ENCODE peak calls at places on chromosomes 16 and 17, in ten cellular contexts. One of them, this sample, is unnamed.

GRCh38 chr17:67575325-67575724 is 142.4 kb upstream of the NOL11 start:
- DNase-seq in NCI-H187 treated with DMSO at 0.1 percent for 48 hours: no peak
- DNase-seq in substantia nigra: no peak
- DNase-seq in DMS79 treated with DMSO at 0.1 percent for 48 hours: peak; percentile 23
- DNase-seq in effector memory CD4-positive, alpha-beta T cell: no peak
- DNase-seq in activated T-helper 1 cell treated with anti-CD3 and anti-CD28 coated beads, Interleukin-2, amount 50 U/mL, for 16 hours: no peak
- DNase-seq in stimulated activated CD8-positive, alpha-beta memory T cell treated with anti-CD3 and anti-CD28 coated beads, Interleukin-7, amount 100 ng/mL, for 24 hours: no peak
- DNase-seq in activated CD4-positive, alpha-beta T cell treated with anti-CD3 and anti-CD28 coated beads, Interleukin-2, amount 50 U/mL, for 48 hours: no peak
- DNase-seq in CD8-positive, alpha-beta T cell: no peak
- DNase-seq in NCI-H82: peak; percentile 89
- DNase-seq in this sample: no peak

GRCh38 chr17:42068979-42069378 is 18.6 kb upstream of the C17orf113 start:
- DNase-seq in NCI-H187 treated with DMSO at 0.1 percent for 48 hours: no peak
- DNase-seq in substantia nigra: no peak
- DNase-seq in DMS79 treated with DMSO at 0.1 percent for 48 hours: no peak
- DNase-seq in effector memory CD4-positive, alpha-beta T cell: no peak
- DNase-seq in activated T-helper 1 cell treated with anti-CD3 and anti-CD28 coated beads, Interleukin-2, amount 50 U/mL, for 16 hours: no peak
- DNase-seq in stimulated activated CD8-positive, alpha-beta memory T cell treated with anti-CD3 and anti-CD28 coated beads, Interleukin-7, amount 100 ng/mL, for 24 hours: no peak
- DNase-seq in activated CD4-positive, alpha-beta T cell treated with anti-CD3 and anti-CD28 coated beads, Interleukin-2, amount 50 U/mL, for 48 hours: no peak
- DNase-seq in CD8-positive, alpha-beta T cell: no peak
- DNase-seq in NCI-H82: no peak
- DNase-seq in this sample: no peak

GRCh38 chr17:44362056-44362355 is 1.6 kb downstream of the FAM171A2 start:
- DNase-seq in NCI-H187 treated with DMSO at 0.1 percent for 48 hours: no peak
- DNase-seq in substantia nigra: no peak
- DNase-seq in DMS79 treated with DMSO at 0.1 percent for 48 hours: peak; percentile 27
- DNase-seq in effector memory CD4-positive, alpha-beta T cell: no peak
- DNase-seq in activated T-helper 1 cell treated with anti-CD3 and anti-CD28 coated beads, Interleukin-2, amount 50 U/mL, for 16 hours: no peak
- DNase-seq in stimulated activated CD8-positive, alpha-beta memory T cell treated with anti-CD3 and anti-CD28 coated beads, Interleukin-7, amount 100 ng/mL, for 24 hours: no peak
- DNase-seq in activated CD4-positive, alpha-beta T cell treated with anti-CD3 and anti-CD28 coated beads, Interleukin-2, amount 50 U/mL, for 48 hours: no peak
- DNase-seq in CD8-positive, alpha-beta T cell: no peak
- DNase-seq in NCI-H82: no peak
- DNase-seq in this sample: no peak

GRCh38 chr16:52496051-52496876 is 50.7 kb downstream of the TOX3 start:
- DNase-seq in NCI-H187 treated with DMSO at 0.1 percent for 48 hours: no peak
- DNase-seq in substantia nigra: no peak
- DNase-seq in DMS79 treated with DMSO at 0.1 percent for 48 hours: peak; percentile 30
- DNase-seq in effector memory CD4-positive, alpha-beta T cell: no peak
- DNase-seq in activated T-helper 1 cell treated with anti-CD3 and anti-CD28 coated beads, Interleukin-2, amount 50 U/mL, for 16 hours: no peak
- DNase-seq in stimulated activated CD8-positive, alpha-beta memory T cell treated with anti-CD3 and anti-CD28 coated beads, Interleukin-7, amount 100 ng/mL, for 24 hours: no peak
- DNase-seq in activated CD4-positive, alpha-beta T cell treated with anti-CD3 and anti-CD28 coated beads, Interleukin-2, amount 50 U/mL, for 48 hours: no peak
- DNase-seq in CD8-positive, alpha-beta T cell: no peak
- DNase-seq in NCI-H82: peak; percentile 2
- DNase-seq in this sample: no peak

GRCh38 chr16:72974142-72974769 is 73.7 kb downstream of the ZFHX3 start:
- DNase-seq in NCI-H187 treated with DMSO at 0.1 percent for 48 hours: no peak
- DNase-seq in substantia nigra: no peak
- DNase-seq in DMS79 treated with DMSO at 0.1 percent for 48 hours: peak; percentile 68
- DNase-seq in effector memory CD4-positive, alpha-beta T cell: no peak
- DNase-seq in activated T-helper 1 cell treated with anti-CD3 and anti-CD28 coated beads, Interleukin-2, amount 50 U/mL, for 16 hours: no peak
- DNase-seq in stimulated activated CD8-positive, alpha-beta memory T cell treated with anti-CD3 and anti-CD28 coated beads, Interleukin-7, amount 100 ng/mL, for 24 hours: no peak
- DNase-seq in activated CD4-positive, alpha-beta T cell treated with anti-CD3 and anti-CD28 coated beads, Interleukin-2, amount 50 U/mL, for 48 hours: no peak
- DNase-seq in CD8-positive, alpha-beta T cell: no peak
- DNase-seq in NCI-H82: no peak
- DNase-seq in this sample: no peak

GRCh38 chr16:12801511-12802042 is 2.1 kb downstream of the CPPED1 start:
- DNase-seq in NCI-H187 treated with DMSO at 0.1 percent for 48 hours: no peak
- DNase-seq in substantia nigra: no peak
- DNase-seq in DMS79 treated with DMSO at 0.1 percent for 48 hours: no peak
- DNase-seq in effector memory CD4-positive, alpha-beta T cell: no peak
- DNase-seq in activated T-helper 1 cell treated with anti-CD3 and anti-CD28 coated beads, Interleukin-2, amount 50 U/mL, for 16 hours: no peak
- DNase-seq in stimulated activated CD8-positive, alpha-beta memory T cell treated with anti-CD3 and anti-CD28 coated beads, Interleukin-7, amount 100 ng/mL, for 24 hours: no peak
- DNase-seq in activated CD4-positive, alpha-beta T cell treated with anti-CD3 and anti-CD28 coated beads, Interleukin-2, amount 50 U/mL, for 48 hours: no peak
- DNase-seq in CD8-positive, alpha-beta T cell: no peak
- DNase-seq in NCI-H82: no peak
- DNase-seq in this sample: peak; percentile 57

GRCh38 chr17:74745548-74746177 is 2.8 kb upstream of the NHERF1 start:
- DNase-seq in NCI-H187 treated with DMSO at 0.1 percent for 48 hours: no peak
- DNase-seq in substantia nigra: no peak
- DNase-seq in DMS79 treated with DMSO at 0.1 percent for 48 hours: no peak
- DNase-seq in effector memory CD4-positive, alpha-beta T cell: no peak
- DNase-seq in activated T-helper 1 cell treated with anti-CD3 and anti-CD28 coated beads, Interleukin-2, amount 50 U/mL, for 16 hours: no peak
- DNase-seq in stimulated activated CD8-positive, alpha-beta memory T cell treated with anti-CD3 and anti-CD28 coated beads, Interleukin-7, amount 100 ng/mL, for 24 hours: no peak
- DNase-seq in activated CD4-positive, alpha-beta T cell treated with anti-CD3 and anti-CD28 coated beads, Interleukin-2, amount 50 U/mL, for 48 hours: no peak
- DNase-seq in CD8-positive, alpha-beta T cell: no peak
- DNase-seq in NCI-H82: no peak
- DNase-seq in this sample: no peak

GRCh38 chr17:77435272-77436057 is 294.7 kb downstream of the SEC14L1 start:
- DNase-seq in NCI-H187 treated with DMSO at 0.1 percent for 48 hours: no peak
- DNase-seq in substantia nigra: no peak
- DNase-seq in DMS79 treated with DMSO at 0.1 percent for 48 hours: no peak
- DNase-seq in effector memory CD4-positive, alpha-beta T cell: no peak
- DNase-seq in activated T-helper 1 cell treated with anti-CD3 and anti-CD28 coated beads, Interleukin-2, amount 50 U/mL, for 16 hours: no peak
- DNase-seq in stimulated activated CD8-positive, alpha-beta memory T cell treated with anti-CD3 and anti-CD28 coated beads, Interleukin-7, amount 100 ng/mL, for 24 hours: no peak
- DNase-seq in activated CD4-positive, alpha-beta T cell treated with anti-CD3 and anti-CD28 coated beads, Interleukin-2, amount 50 U/mL, for 48 hours: no peak
- DNase-seq in CD8-positive, alpha-beta T cell: no peak
- DNase-seq in NCI-H82: peak; percentile 61
- DNase-seq in this sample: no peak

GRCh38 chr16:10976663-10977062 is 32.3 kb downstream of the CLEC16A start:
- DNase-seq in NCI-H187 treated with DMSO at 0.1 percent for 48 hours: no peak
- DNase-seq in substantia nigra: no peak
- DNase-seq in DMS79 treated with DMSO at 0.1 percent for 48 hours: no peak
- DNase-seq in effector memory CD4-positive, alpha-beta T cell: no peak
- DNase-seq in activated T-helper 1 cell treated with anti-CD3 and anti-CD28 coated beads, Interleukin-2, amount 50 U/mL, for 16 hours: no peak
- DNase-seq in stimulated activated CD8-positive, alpha-beta memory T cell treated with anti-CD3 and anti-CD28 coated beads, Interleukin-7, amount 100 ng/mL, for 24 hours: no peak
- DNase-seq in activated CD4-positive, alpha-beta T cell treated with anti-CD3 and anti-CD28 coated beads, Interleukin-2, amount 50 U/mL, for 48 hours: no peak
- DNase-seq in CD8-positive, alpha-beta T cell: no peak
- DNase-seq in NCI-H82: peak; percentile 9
- DNase-seq in this sample: no peak

GRCh38 chr16:70696952-70697600 is 11.2 kb upstream of the MTSS2 start:
- DNase-seq in NCI-H187 treated with DMSO at 0.1 percent for 48 hours: no peak
- DNase-seq in substantia nigra: no peak
- DNase-seq in DMS79 treated with DMSO at 0.1 percent for 48 hours: no peak
- DNase-seq in effector memory CD4-positive, alpha-beta T cell: no peak
- DNase-seq in activated T-helper 1 cell treated with anti-CD3 and anti-CD28 coated beads, Interleukin-2, amount 50 U/mL, for 16 hours: no peak
- DNase-seq in stimulated activated CD8-positive, alpha-beta memory T cell treated with anti-CD3 and anti-CD28 coated beads, Interleukin-7, amount 100 ng/mL, for 24 hours: no peak
- DNase-seq in activated CD4-positive, alpha-beta T cell treated with anti-CD3 and anti-CD28 coated beads, Interleukin-2, amount 50 U/mL, for 48 hours: no peak
- DNase-seq in CD8-positive, alpha-beta T cell: no peak
- DNase-seq in NCI-H82: no peak
- DNase-seq in this sample: peak; percentile 77

GRCh38 chr16:495127-495748 is 32.3 kb upstream of the CAPN15 start:
- DNase-seq in NCI-H187 treated with DMSO at 0.1 percent for 48 hours: no peak
- DNase-seq in substantia nigra: no peak
- DNase-seq in DMS79 treated with DMSO at 0.1 percent for 48 hours: no peak
- DNase-seq in effector memory CD4-positive, alpha-beta T cell: no peak
- DNase-seq in activated T-helper 1 cell treated with anti-CD3 and anti-CD28 coated beads, Interleukin-2, amount 50 U/mL, for 16 hours: no peak
- DNase-seq in stimulated activated CD8-positive, alpha-beta memory T cell treated with anti-CD3 and anti-CD28 coated beads, Interleukin-7, amount 100 ng/mL, for 24 hours: no peak
- DNase-seq in activated CD4-positive, alpha-beta T cell treated with anti-CD3 and anti-CD28 coated beads, Interleukin-2, amount 50 U/mL, for 48 hours: peak; percentile 16
- DNase-seq in CD8-positive, alpha-beta T cell: no peak
- DNase-seq in NCI-H82: peak; percentile 67
- DNase-seq in this sample: peak; percentile 37

GRCh38 chr17:73027130-73027741 is 65.3 kb downstream of the SLC39A11 start:
- DNase-seq in NCI-H187 treated with DMSO at 0.1 percent for 48 hours: no peak
- DNase-seq in substantia nigra: no peak
- DNase-seq in DMS79 treated with DMSO at 0.1 percent for 48 hours: no peak
- DNase-seq in effector memory CD4-positive, alpha-beta T cell: no peak
- DNase-seq in activated T-helper 1 cell treated with anti-CD3 and anti-CD28 coated beads, Interleukin-2, amount 50 U/mL, for 16 hours: no peak
- DNase-seq in stimulated activated CD8-positive, alpha-beta memory T cell treated with anti-CD3 and anti-CD28 coated beads, Interleukin-7, amount 100 ng/mL, for 24 hours: no peak
- DNase-seq in activated CD4-positive, alpha-beta T cell treated with anti-CD3 and anti-CD28 coated beads, Interleukin-2, amount 50 U/mL, for 48 hours: no peak
- DNase-seq in CD8-positive, alpha-beta T cell: no peak
- DNase-seq in NCI-H82: peak; percentile 22
- DNase-seq in this sample: peak; percentile 30

GRCh38 chr17:50076591-50077235 is 18.4 kb upstream of the PDK2 start:
- DNase-seq in NCI-H187 treated with DMSO at 0.1 percent for 48 hours: no peak
- DNase-seq in substantia nigra: no peak
- DNase-seq in DMS79 treated with DMSO at 0.1 percent for 48 hours: no peak
- DNase-seq in effector memory CD4-positive, alpha-beta T cell: no peak
- DNase-seq in activated T-helper 1 cell treated with anti-CD3 and anti-CD28 coated beads, Interleukin-2, amount 50 U/mL, for 16 hours: no peak
- DNase-seq in stimulated activated CD8-positive, alpha-beta memory T cell treated with anti-CD3 and anti-CD28 coated beads, Interleukin-7, amount 100 ng/mL, for 24 hours: no peak
- DNase-seq in activated CD4-positive, alpha-beta T cell treated with anti-CD3 and anti-CD28 coated beads, Interleukin-2, amount 50 U/mL, for 48 hours: no peak
- DNase-seq in CD8-positive, alpha-beta T cell: no peak
- DNase-seq in NCI-H82: peak; percentile 94
- DNase-seq in this sample: no peak

GRCh38 chr16:77191259-77191969 is 424 bp downstream of the MON1B start:
- DNase-seq in NCI-H187 treated with DMSO at 0.1 percent for 48 hours: no peak
- DNase-seq in substantia nigra: no peak
- DNase-seq in DMS79 treated with DMSO at 0.1 percent for 48 hours: no peak
- DNase-seq in effector memory CD4-positive, alpha-beta T cell: no peak
- DNase-seq in activated T-helper 1 cell treated with anti-CD3 and anti-CD28 coated beads, Interleukin-2, amount 50 U/mL, for 16 hours: no peak
- DNase-seq in stimulated activated CD8-positive, alpha-beta memory T cell treated with anti-CD3 and anti-CD28 coated beads, Interleukin-7, amount 100 ng/mL, for 24 hours: peak; percentile 12
- DNase-seq in activated CD4-positive, alpha-beta T cell treated with anti-CD3 and anti-CD28 coated beads, Interleukin-2, amount 50 U/mL, for 48 hours: peak; percentile 20
- DNase-seq in CD8-positive, alpha-beta T cell: peak; percentile 15
- DNase-seq in NCI-H82: peak; percentile 18
- DNase-seq in this sample: peak; percentile 23

GRCh38 chr17:19724501-19725420 is 8.4 kb upstream of the SLC47A2 start:
- DNase-seq in NCI-H187 treated with DMSO at 0.1 percent for 48 hours: no peak
- DNase-seq in substantia nigra: no peak
- DNase-seq in DMS79 treated with DMSO at 0.1 percent for 48 hours: no peak
- DNase-seq in effector memory CD4-positive, alpha-beta T cell: peak; percentile 32
- DNase-seq in activated T-helper 1 cell treated with anti-CD3 and anti-CD28 coated beads, Interleukin-2, amount 50 U/mL, for 16 hours: peak; percentile 11
- DNase-seq in stimulated activated CD8-positive, alpha-beta memory T cell treated with anti-CD3 and anti-CD28 coated beads, Interleukin-7, amount 100 ng/mL, for 24 hours: peak; percentile 14
- DNase-seq in activated CD4-positive, alpha-beta T cell treated with anti-CD3 and anti-CD28 coated beads, Interleukin-2, amount 50 U/mL, for 48 hours: peak; percentile 62
- DNase-seq in CD8-positive, alpha-beta T cell: peak; percentile 18
- DNase-seq in NCI-H82: no peak
- DNase-seq in this sample: peak; percentile 26

GRCh38 chr17:44610331-44610730 is 45.9 kb upstream of the MEIOC start:
- DNase-seq in NCI-H187 treated with DMSO at 0.1 percent for 48 hours: no peak
- DNase-seq in substantia nigra: no peak
- DNase-seq in DMS79 treated with DMSO at 0.1 percent for 48 hours: no peak
- DNase-seq in effector memory CD4-positive, alpha-beta T cell: no peak
- DNase-seq in activated T-helper 1 cell treated with anti-CD3 and anti-CD28 coated beads, Interleukin-2, amount 50 U/mL, for 16 hours: no peak
- DNase-seq in stimulated activated CD8-positive, alpha-beta memory T cell treated with anti-CD3 and anti-CD28 coated beads, Interleukin-7, amount 100 ng/mL, for 24 hours: no peak
- DNase-seq in activated CD4-positive, alpha-beta T cell treated with anti-CD3 and anti-CD28 coated beads, Interleukin-2, amount 50 U/mL, for 48 hours: no peak
- DNase-seq in CD8-positive, alpha-beta T cell: no peak
- DNase-seq in NCI-H82: no peak
- DNase-seq in this sample: no peak

GRCh38 chr17:35315283-35315682 is 58.1 kb downstream of the SLFN11 start:
- DNase-seq in NCI-H187 treated with DMSO at 0.1 percent for 48 hours: no peak
- DNase-seq in substantia nigra: no peak
- DNase-seq in DMS79 treated with DMSO at 0.1 percent for 48 hours: no peak
- DNase-seq in effector memory CD4-positive, alpha-beta T cell: no peak
- DNase-seq in activated T-helper 1 cell treated with anti-CD3 and anti-CD28 coated beads, Interleukin-2, amount 50 U/mL, for 16 hours: no peak
- DNase-seq in stimulated activated CD8-positive, alpha-beta memory T cell treated with anti-CD3 and anti-CD28 coated beads, Interleukin-7, amount 100 ng/mL, for 24 hours: no peak
- DNase-seq in activated CD4-positive, alpha-beta T cell treated with anti-CD3 and anti-CD28 coated beads, Interleukin-2, amount 50 U/mL, for 48 hours: no peak
- DNase-seq in CD8-positive, alpha-beta T cell: no peak
- DNase-seq in NCI-H82: no peak
- DNase-seq in this sample: peak; percentile 91

GRCh38 chr17:56297142-56297541 is 143.9 kb downstream of the ANKFN1 start:
- DNase-seq in NCI-H187 treated with DMSO at 0.1 percent for 48 hours: no peak
- DNase-seq in substantia nigra: no peak
- DNase-seq in DMS79 treated with DMSO at 0.1 percent for 48 hours: no peak
- DNase-seq in effector memory CD4-positive, alpha-beta T cell: no peak
- DNase-seq in activated T-helper 1 cell treated with anti-CD3 and anti-CD28 coated beads, Interleukin-2, amount 50 U/mL, for 16 hours: no peak
- DNase-seq in stimulated activated CD8-positive, alpha-beta memory T cell treated with anti-CD3 and anti-CD28 coated beads, Interleukin-7, amount 100 ng/mL, for 24 hours: no peak
- DNase-seq in activated CD4-positive, alpha-beta T cell treated with anti-CD3 and anti-CD28 coated beads, Interleukin-2, amount 50 U/mL, for 48 hours: peak; percentile 15
- DNase-seq in CD8-positive, alpha-beta T cell: no peak
- DNase-seq in NCI-H82: no peak
- DNase-seq in this sample: peak; percentile 77

GRCh38 chr16:28321700-28322411 is 29.5 kb downstream of the SBK1 start:
- DNase-seq in NCI-H187 treated with DMSO at 0.1 percent for 48 hours: no peak
- DNase-seq in substantia nigra: no peak
- DNase-seq in DMS79 treated with DMSO at 0.1 percent for 48 hours: no peak
- DNase-seq in effector memory CD4-positive, alpha-beta T cell: no peak
- DNase-seq in activated T-helper 1 cell treated with anti-CD3 and anti-CD28 coated beads, Interleukin-2, amount 50 U/mL, for 16 hours: no peak
- DNase-seq in stimulated activated CD8-positive, alpha-beta memory T cell treated with anti-CD3 and anti-CD28 coated beads, Interleukin-7, amount 100 ng/mL, for 24 hours: no peak
- DNase-seq in activated CD4-positive, alpha-beta T cell treated with anti-CD3 and anti-CD28 coated beads, Interleukin-2, amount 50 U/mL, for 48 hours: peak; percentile 62
- DNase-seq in CD8-positive, alpha-beta T cell: peak; percentile 23
- DNase-seq in NCI-H82: peak; percentile 45
- DNase-seq in this sample: peak; percentile 30

GRCh38 chr16:51875834-51876725 is 670.9 kb downstream of the TOX3 start:
- DNase-seq in NCI-H187 treated with DMSO at 0.1 percent for 48 hours: no peak
- DNase-seq in substantia nigra: no peak
- DNase-seq in DMS79 treated with DMSO at 0.1 percent for 48 hours: no peak
- DNase-seq in effector memory CD4-positive, alpha-beta T cell: no peak
- DNase-seq in activated T-helper 1 cell treated with anti-CD3 and anti-CD28 coated beads, Interleukin-2, amount 50 U/mL, for 16 hours: no peak
- DNase-seq in stimulated activated CD8-positive, alpha-beta memory T cell treated with anti-CD3 and anti-CD28 coated beads, Interleukin-7, amount 100 ng/mL, for 24 hours: no peak
- DNase-seq in activated CD4-positive, alpha-beta T cell treated with anti-CD3 and anti-CD28 coated beads, Interleukin-2, amount 50 U/mL, for 48 hours: no peak
- DNase-seq in CD8-positive, alpha-beta T cell: no peak
- DNase-seq in NCI-H82: no peak
- DNase-seq in this sample: no peak

GRCh38 chr16:81545470-81546175 is 101.0 kb downstream of the CMIP start:
- DNase-seq in NCI-H187 treated with DMSO at 0.1 percent for 48 hours: no peak
- DNase-seq in substantia nigra: no peak
- DNase-seq in DMS79 treated with DMSO at 0.1 percent for 48 hours: no peak
- DNase-seq in effector memory CD4-positive, alpha-beta T cell: no peak
- DNase-seq in activated T-helper 1 cell treated with anti-CD3 and anti-CD28 coated beads, Interleukin-2, amount 50 U/mL, for 16 hours: no peak
- DNase-seq in stimulated activated CD8-positive, alpha-beta memory T cell treated with anti-CD3 and anti-CD28 coated beads, Interleukin-7, amount 100 ng/mL, for 24 hours: no peak
- DNase-seq in activated CD4-positive, alpha-beta T cell treated with anti-CD3 and anti-CD28 coated beads, Interleukin-2, amount 50 U/mL, for 48 hours: no peak
- DNase-seq in CD8-positive, alpha-beta T cell: no peak
- DNase-seq in NCI-H82: no peak
- DNase-seq in this sample: no peak

GRCh38 chr17:51455211-51455610 is 194.9 kb downstream of the UTP18 start:
- DNase-seq in NCI-H187 treated with DMSO at 0.1 percent for 48 hours: no peak
- DNase-seq in substantia nigra: no peak
- DNase-seq in DMS79 treated with DMSO at 0.1 percent for 48 hours: no peak
- DNase-seq in effector memory CD4-positive, alpha-beta T cell: no peak
- DNase-seq in activated T-helper 1 cell treated with anti-CD3 and anti-CD28 coated beads, Interleukin-2, amount 50 U/mL, for 16 hours: no peak
- DNase-seq in stimulated activated CD8-positive, alpha-beta memory T cell treated with anti-CD3 and anti-CD28 coated beads, Interleukin-7, amount 100 ng/mL, for 24 hours: no peak
- DNase-seq in activated CD4-positive, alpha-beta T cell treated with anti-CD3 and anti-CD28 coated beads, Interleukin-2, amount 50 U/mL, for 48 hours: no peak
- DNase-seq in CD8-positive, alpha-beta T cell: no peak
- DNase-seq in NCI-H82: no peak
- DNase-seq in this sample: no peak

GRCh38 chr16:3085868-3086595 is 13.1 kb downstream of the ZSCAN10 start:
- DNase-seq in NCI-H187 treated with DMSO at 0.1 percent for 48 hours: no peak
- DNase-seq in substantia nigra: no peak
- DNase-seq in DMS79 treated with DMSO at 0.1 percent for 48 hours: no peak
- DNase-seq in effector memory CD4-positive, alpha-beta T cell: no peak
- DNase-seq in activated T-helper 1 cell treated with anti-CD3 and anti-CD28 coated beads, Interleukin-2, amount 50 U/mL, for 16 hours: no peak
- DNase-seq in stimulated activated CD8-positive, alpha-beta memory T cell treated with anti-CD3 and anti-CD28 coated beads, Interleukin-7, amount 100 ng/mL, for 24 hours: no peak
- DNase-seq in activated CD4-positive, alpha-beta T cell treated with anti-CD3 and anti-CD28 coated beads, Interleukin-2, amount 50 U/mL, for 48 hours: no peak
- DNase-seq in CD8-positive, alpha-beta T cell: no peak
- DNase-seq in NCI-H82: no peak
- DNase-seq in this sample: no peak

GRCh38 chr17:32161506-32162365 is 19.4 kb downstream of the RHOT1 start:
- DNase-seq in NCI-H187 treated with DMSO at 0.1 percent for 48 hours: no peak
- DNase-seq in substantia nigra: no peak
- DNase-seq in DMS79 treated with DMSO at 0.1 percent for 48 hours: no peak
- DNase-seq in effector memory CD4-positive, alpha-beta T cell: no peak
- DNase-seq in activated T-helper 1 cell treated with anti-CD3 and anti-CD28 coated beads, Interleukin-2, amount 50 U/mL, for 16 hours: no peak
- DNase-seq in stimulated activated CD8-positive, alpha-beta memory T cell treated with anti-CD3 and anti-CD28 coated beads, Interleukin-7, amount 100 ng/mL, for 24 hours: no peak
- DNase-seq in activated CD4-positive, alpha-beta T cell treated with anti-CD3 and anti-CD28 coated beads, Interleukin-2, amount 50 U/mL, for 48 hours: no peak
- DNase-seq in CD8-positive, alpha-beta T cell: no peak
- DNase-seq in NCI-H82: no peak
- DNase-seq in this sample: peak; percentile 74

GRCh38 chr17:61947367-61948078 is 19.7 kb upstream of the INTS2 start:
- DNase-seq in NCI-H187 treated with DMSO at 0.1 percent for 48 hours: no peak
- DNase-seq in substantia nigra: no peak
- DNase-seq in DMS79 treated with DMSO at 0.1 percent for 48 hours: no peak
- DNase-seq in effector memory CD4-positive, alpha-beta T cell: no peak
- DNase-seq in activated T-helper 1 cell treated with anti-CD3 and anti-CD28 coated beads, Interleukin-2, amount 50 U/mL, for 16 hours: no peak
- DNase-seq in stimulated activated CD8-positive, alpha-beta memory T cell treated with anti-CD3 and anti-CD28 coated beads, Interleukin-7, amount 100 ng/mL, for 24 hours: no peak
- DNase-seq in activated CD4-positive, alpha-beta T cell treated with anti-CD3 and anti-CD28 coated beads, Interleukin-2, amount 50 U/mL, for 48 hours: no peak
- DNase-seq in CD8-positive, alpha-beta T cell: no peak
- DNase-seq in NCI-H82: no peak
- DNase-seq in this sample: no peak

GRCh38 chr17:62626719-62627218 is 701 bp upstream of the MRC2 start:
- DNase-seq in NCI-H187 treated with DMSO at 0.1 percent for 48 hours: no peak
- DNase-seq in substantia nigra: no peak
- DNase-seq in DMS79 treated with DMSO at 0.1 percent for 48 hours: no peak
- DNase-seq in effector memory CD4-positive, alpha-beta T cell: no peak
- DNase-seq in activated T-helper 1 cell treated with anti-CD3 and anti-CD28 coated beads, Interleukin-2, amount 50 U/mL, for 16 hours: no peak
- DNase-seq in stimulated activated CD8-positive, alpha-beta memory T cell treated with anti-CD3 and anti-CD28 coated beads, Interleukin-7, amount 100 ng/mL, for 24 hours: no peak
- DNase-seq in activated CD4-positive, alpha-beta T cell treated with anti-CD3 and anti-CD28 coated beads, Interleukin-2, amount 50 U/mL, for 48 hours: no peak
- DNase-seq in CD8-positive, alpha-beta T cell: no peak
- DNase-seq in NCI-H82: peak; percentile 38
- DNase-seq in this sample: peak; percentile 65

GRCh38 chr16:720507-720989 is 398 bp upstream of the ANTKMT start:
- DNase-seq in NCI-H187 treated with DMSO at 0.1 percent for 48 hours: no peak
- DNase-seq in substantia nigra: peak; percentile 59
- DNase-seq in DMS79 treated with DMSO at 0.1 percent for 48 hours: no peak
- DNase-seq in effector memory CD4-positive, alpha-beta T cell: no peak
- DNase-seq in activated T-helper 1 cell treated with anti-CD3 and anti-CD28 coated beads, Interleukin-2, amount 50 U/mL, for 16 hours: no peak
- DNase-seq in stimulated activated CD8-positive, alpha-beta memory T cell treated with anti-CD3 and anti-CD28 coated beads, Interleukin-7, amount 100 ng/mL, for 24 hours: no peak
- DNase-seq in activated CD4-positive, alpha-beta T cell treated with anti-CD3 and anti-CD28 coated beads, Interleukin-2, amount 50 U/mL, for 48 hours: peak; percentile 66
- DNase-seq in CD8-positive, alpha-beta T cell: no peak
- DNase-seq in NCI-H82: no peak
- DNase-seq in this sample: peak; percentile 87

GRCh38 chr16:50351116-50351515 is 17.7 kb downstream of the BRD7 start:
- DNase-seq in NCI-H187 treated with DMSO at 0.1 percent for 48 hours: no peak
- DNase-seq in substantia nigra: no peak
- DNase-seq in DMS79 treated with DMSO at 0.1 percent for 48 hours: no peak
- DNase-seq in effector memory CD4-positive, alpha-beta T cell: no peak
- DNase-seq in activated T-helper 1 cell treated with anti-CD3 and anti-CD28 coated beads, Interleukin-2, amount 50 U/mL, for 16 hours: no peak
- DNase-seq in stimulated activated CD8-positive, alpha-beta memory T cell treated with anti-CD3 and anti-CD28 coated beads, Interleukin-7, amount 100 ng/mL, for 24 hours: no peak
- DNase-seq in activated CD4-positive, alpha-beta T cell treated with anti-CD3 and anti-CD28 coated beads, Interleukin-2, amount 50 U/mL, for 48 hours: no peak
- DNase-seq in CD8-positive, alpha-beta T cell: no peak
- DNase-seq in NCI-H82: no peak
- DNase-seq in this sample: no peak